ENCODE peak calls at places on chromosome 21, in four cellular contexts. K, B, J and G are unnamed samples.

GRCh38 chr21:45981641-45982255 is at the start of gene COL6A1:
- DNase-seq in J (peak; percentile 80), K (peak; percentile 48), B (peak; percentile 82), G (peak; percentile 61)

GRCh38 chr21:33443174-33443573 is 36.6 kb downstream of the TMEM50B start:
- DNase-seq in J (no peak), K (no peak), B (no peak), G (no peak)

GRCh38 chr21:46199436-46200373 is 15.4 kb upstream of the SPATC1L start:
- DNase-seq in J (no peak), B (no peak), K (no peak), G (no peak)

GRCh38 chr21:33762798-33763572 is 120.7 kb downstream of the ITSN1 start:
- DNase-seq in J (no peak), K (no peak), B (no peak), G (no peak)

GRCh38 chr21:33655591-33656221 is 13.4 kb downstream of the ITSN1 start:
- DNase-seq in J (no peak), K (no peak), B (no peak), G (peak; percentile 25)

GRCh38 chr21:45790427-45790826 is 146.9 kb downstream of the PCBP3 start:
- DNase-seq in B (no peak), K (no peak), J (no peak), G (no peak)

GRCh38 chr21:46518983-46519583 is 60.4 kb downstream of the DIP2A start:
- DNase-seq in J (no peak), K (no peak), B (no peak), G (no peak)

GRCh38 chr21:33259995-33260394 is 6.2 kb upstream of the IL10RB start:
- DNase-seq in B (no peak), J (no peak), K (no peak), G (peak; percentile 32)

GRCh38 chr21:43318841-43319781 is 107.8 kb downstream of the SIK1 start:
- DNase-seq in K (no peak), B (peak; percentile 73), J (peak; percentile 15), G (no peak)

GRCh38 chr21:27454234-27454633 is 487.3 kb upstream of the ADAMTS5 start:
- DNase-seq in B (no peak), J (no peak), K (no peak), G (no peak)

GRCh38 chr21:14361958-14362357 is 21.0 kb downstream of the HSPA13 start:
- DNase-seq in B (no peak), K (peak; percentile 37), J (no peak), G (no peak)

GRCh38 chr21:17784604-17785402 is 34.4 kb downstream of the C21orf91 start:
- DNase-seq in J (no peak), K (no peak), B (no peak), G (no peak)

GRCh38 chr21:17466166-17466565 is 46.7 kb upstream of the CXADR start:
- DNase-seq in K (no peak), B (no peak), J (no peak), G (peak; percentile 36)

GRCh38 chr21:18164933-18165332 is 79.7 kb upstream of the CHODL start:
- DNase-seq in K (no peak), J (no peak), B (no peak), G (no peak)

GRCh38 chr21:19941626-19942025 is 1056.6 kb upstream of the NCAM2 start:
- DNase-seq in B (no peak), K (no peak), J (no peak), G (no peak)

GRCh38 chr21:35037384-35038105 is 11.6 kb downstream of the RUNX1 start:
- DNase-seq in B (no peak), J (no peak), K (no peak), G (no peak)

GRCh38 chr21:33203371-33203724 is 26.4 kb upstream of the IFNAR2 start:
- DNase-seq in K (no peak), J (no peak), B (no peak), G (no peak)

GRCh38 chr21:17674106-17674505 is 61.4 kb upstream of the BTG3 start:
- DNase-seq in K (no peak), J (no peak), B (no peak), G (no peak)

GRCh38 chr21:36820176-36821031 is 121.5 kb downstream of the SIM2 start:
- DNase-seq in J (no peak), B (no peak), K (no peak), G (no peak)

DNA sequence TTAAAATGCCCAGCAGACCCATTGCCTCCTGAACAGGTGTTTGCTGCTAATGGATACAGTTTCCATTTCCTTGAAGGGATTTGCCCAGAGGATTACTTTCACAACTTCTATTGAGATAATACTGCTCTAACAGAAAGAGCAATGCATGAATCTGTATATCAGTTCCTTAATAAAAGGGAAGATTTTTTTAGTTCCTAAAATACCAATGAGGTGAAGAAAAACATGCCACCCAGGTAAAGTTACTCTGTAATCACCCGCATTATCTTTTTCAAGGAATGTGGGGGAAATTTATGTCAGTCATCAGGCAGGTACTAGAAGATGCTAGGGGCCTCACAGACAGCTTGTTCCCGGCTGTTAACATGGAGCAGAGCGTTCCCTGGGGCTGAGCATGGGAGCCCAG is 41.1 kb downstream of the KCNJ15 start:
- DNase-seq in J (no peak), B (no peak), K (no peak), G (no peak)
- H3K4me1 ChIP-seq in J (no peaks in the 10 kb centered on the region), B (peaks cover 15% of the 10 kb centered on the region), K (no peaks in the 10 kb centered on the region), G (no peaks in the 10 kb centered on the region)

GRCh38 chr21:23963454-23963853 is 1643.8 kb downstream of the MRPL39 start:
- DNase-seq in J (no peak), B (no peak), K (no peak), G (no peak)

GRCh38 chr21:23955130-23955873 is 1652.0 kb downstream of the MRPL39 start:
- DNase-seq in B (no peak), K (no peak), J (no peak), G (no peak)

DNA sequence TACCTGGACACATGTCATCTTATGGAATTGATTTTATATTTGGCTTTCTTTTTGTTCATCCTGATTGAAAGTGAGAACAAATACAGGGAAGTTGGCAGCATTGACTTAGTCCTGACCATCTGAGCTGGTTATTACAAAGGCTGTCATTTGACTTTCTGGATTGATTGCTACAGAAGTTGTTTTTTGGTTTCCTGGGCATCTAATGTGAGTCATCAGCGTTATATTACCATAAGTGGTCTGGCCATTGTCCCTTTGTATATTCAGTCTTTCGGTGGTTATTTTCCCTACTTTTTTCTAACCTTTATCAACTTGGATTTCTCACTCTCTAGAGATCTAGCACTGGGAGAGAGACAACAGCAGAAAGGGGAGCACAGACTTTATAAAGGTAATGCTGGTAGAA is 1646.5 kb downstream of the MRPL39 start:
- DNase-seq in B (no peak), J (no peak), K (no peak), G (no peak)
- H3K4me1 ChIP-seq in B (no peaks in the 10 kb centered on the region), J (no peaks in the 10 kb centered on the region), K (no peaks in the 10 kb centered on the region), G (no peaks in the 10 kb centered on the region)

GRCh38 chr21:42118901-42119300 is 47.8 kb downstream of the UMODL1 start:
- DNase-seq in B (no peak), K (no peak), J (peak; percentile 18), G (no peak)

GRCh38 chr21:42121792-42122191 is 50.7 kb downstream of the UMODL1 start:
- DNase-seq in K (peak; percentile 41), J (no peak), B (no peak), G (peak; percentile 62)

GRCh38 chr21:42118121-42118795 is 47.1 kb downstream of the UMODL1 start:
- DNase-seq in B (no peak), J (peak; percentile 15), K (no peak), G (no peak)

GRCh38 chr21:42120904-42121535 is 49.9 kb downstream of the UMODL1 start:
- DNase-seq in J (no peak), B (no peak), K (no peak), G (no peak)

GRCh38 chr21:42120056-42120903 is 49.2 kb downstream of the UMODL1 start:
- DNase-seq in B (no peak), J (no peak), K (peak; percentile 62), G (no peak)
- H3K4me1 ChIP-seq in B (peaks cover 4% of the 10 kb centered on the region), J (no peaks in the 10 kb centered on the region), K (peaks cover 5% of the 10 kb centered on the region), G (no peaks in the 10 kb centered on the region)

GRCh38 chr21:31724552-31724951 is 7.4 kb downstream of the SCAF4 start:
- DNase-seq in B (no peak), K (no peak), J (no peak), G (no peak)
- H3K4me1 ChIP-seq in B (peaks cover 59% of the 10 kb centered on the region), K (no peaks in the 10 kb centered on the region), J (peaks cover 13% of the 10 kb centered on the region), G (peaks cover 24% of the 10 kb centered on the region)

DNA sequence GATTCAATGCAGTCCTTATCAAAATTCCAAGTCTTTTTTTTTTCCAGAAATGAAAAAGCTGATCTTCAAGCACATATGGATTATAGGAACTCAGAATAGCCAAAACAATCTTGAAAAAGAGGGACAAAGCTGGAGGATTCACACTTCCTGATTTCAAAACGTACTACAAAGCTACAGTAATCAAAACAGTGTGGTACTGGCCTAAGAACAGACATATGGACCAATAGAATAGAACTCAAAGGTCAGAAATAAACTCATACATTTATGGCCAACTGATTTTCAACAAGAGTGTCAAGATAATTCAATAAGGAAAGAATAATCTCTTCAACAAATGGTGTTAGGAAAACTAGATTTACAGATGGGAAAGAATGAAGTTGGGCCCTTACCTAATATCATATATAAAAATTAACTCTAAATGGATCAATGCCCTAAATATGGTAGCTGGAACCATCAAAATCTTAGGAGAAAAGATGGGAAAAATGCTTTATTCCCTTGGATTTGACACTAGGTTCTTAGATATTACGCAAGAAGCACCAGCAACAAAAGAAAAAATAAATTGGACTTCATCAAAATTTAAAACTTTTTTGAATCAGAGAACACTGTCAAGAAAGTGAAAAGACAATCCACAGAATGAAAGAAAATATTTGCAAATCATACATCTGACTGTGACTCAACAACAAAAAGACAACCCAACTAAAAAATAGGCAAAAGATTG is 4.0 kb upstream of the KRTAP10-12 start:
- DNase-seq in B (no peak), K (no peak), J (no peak), G (no peak)
- H3K4me1 ChIP-seq in B (peaks cover 3% of the 10 kb centered on the region), K (no peaks in the 10 kb centered on the region), J (no peaks in the 10 kb centered on the region), G (no peaks in the 10 kb centered on the region)

GRCh38 chr21:38806942-38807284 is 1.2 kb downstream of the ETS2 start:
- DNase-seq in J (no peak), K (no peak), B (no peak), G (no peak)

GRCh38 chr21:38809170-38809878 is 3.6 kb downstream of the ETS2 start:
- DNase-seq in K (no peak), B (no peak), J (no peak), G (peak; percentile 31)

GRCh38 chr21:38806153-38806941 is 618 bp downstream of the ETS2 start:
- DNase-seq in B (peak; percentile 49), J (peak; percentile 60), K (no peak), G (peak; percentile 45)

GRCh38 chr21:38807481-38807880 is 1.8 kb downstream of the ETS2 start:
- DNase-seq in B (no peak), J (no peak), K (no peak), G (no peak)

DNA sequence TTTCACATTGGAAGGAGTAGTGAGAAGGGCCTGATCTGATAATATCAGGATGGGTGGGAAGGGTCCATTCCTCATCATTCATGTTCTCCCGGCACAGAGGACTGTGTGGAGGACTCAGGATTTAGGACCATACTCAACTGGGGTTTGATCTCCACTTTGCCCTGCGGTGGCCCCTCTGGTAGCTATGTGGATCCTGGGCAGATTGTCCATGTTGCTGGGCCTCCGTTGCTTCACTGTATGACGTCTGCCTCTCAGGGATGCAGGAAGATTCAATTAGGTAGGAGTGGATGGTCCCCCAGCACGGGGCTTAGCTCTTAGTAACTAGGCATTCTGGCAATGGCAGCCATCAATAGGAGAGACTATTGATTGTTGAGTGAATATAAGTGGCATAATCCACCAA is 2.3 kb downstream of the ETS2 start:
- DNase-seq in K (no peak), B (no peak), J (no peak), G (peak; percentile 61)
- H3K4me1 ChIP-seq in K (peaks cover 3% of the 10 kb centered on the region), B (peaks cover 33% of the 10 kb centered on the region), J (no peaks in the 10 kb centered on the region), G (peaks cover 5% of the 10 kb centered on the region)

GRCh38 chr21:41710823-41711160 is 56.1 kb downstream of the RIPK4 start:
- DNase-seq in J (no peak), B (no peak), K (no peak), G (no peak)
- H3K4me1 ChIP-seq in J (peaks cover 8% of the 10 kb centered on the region), B (no peaks in the 10 kb centered on the region), K (peaks cover 5% of the 10 kb centered on the region), G (no peaks in the 10 kb centered on the region)